ENCODE peak calls at places on chromosome 7, in five cellular contexts. S is tibial artery, R is stomach, F is coronary artery, U is HL-60. K is an unnamed sample.

GRCh38 chr7:121202834-121203233 is 126.0 kb upstream of the WNT16 start:
- DNase-seq in S (no peak), R (no peak), F (no peak), U (no peak), K (no peak)

GRCh38 chr7:130086938-130087337 is 16.6 kb downstream of the KLHDC10 start:
- DNase-seq in S (no peak), R (no peak), F (no peak), U (no peak), K (no peak)

GRCh38 chr7:137091396-137091795 is 222.9 kb downstream of the CHRM2 start:
- DNase-seq in S (no peak), R (no peak), F (no peak), U (no peak), K (peak; percentile 42)

GRCh38 chr7:43076189-43076605 is 36.2 kb upstream of the HECW1 start:
- DNase-seq in S (no peak), R (no peak), F (no peak), U (no peak), K (peak; percentile 32)

GRCh38 chr7:5393328-5393727 is 30.3 kb downstream of the TNRC18 start:
- DNase-seq in S (no peak), R (no peak), F (no peak), U (peak; percentile 67), K (no peak)

GRCh38 chr7:128908750-128909385 is 1.6 kb downstream of the KCP start:
- DNase-seq in S (peak; percentile 51), R (no peak), F (peak; percentile 65), U (no peak), K (no peak)

GRCh38 chr7:42350801-42351200 is 113.8 kb upstream of the GLI3 start:
- DNase-seq in S (no peak), R (no peak), F (no peak), U (no peak), K (no peak)

GRCh38 chr7:148783801-148784527 is 85.3 kb downstream of the CUL1 start:
- DNase-seq in S (no peak), R (no peak), F (no peak), U (no peak), K (no peak)

GRCh38 chr7:124171068-124171467 is 138.2 kb upstream of the TMEM229A start:
- DNase-seq in S (no peak), R (no peak), F (no peak), U (no peak), K (peak; percentile 14)

GRCh38 chr7:129778770-129779601 is 167.5 kb downstream of the NRF1 start:
- DNase-seq in S (no peak), R (no peak), F (no peak), U (no peak), K (no peak)

GRCh38 chr7:36304099-36304425 is 85.6 kb upstream of the ANLN start:
- DNase-seq in S (no peak), R (peak; percentile 17), F (no peak), U (no peak), K (no peak)

GRCh38 chr7:73995330-73995729 is 32.6 kb upstream of the ELN start:
- DNase-seq in S (peak; percentile 83), R (no peak), F (no peak), U (no peak), K (peak; percentile 47)

GRCh38 chr7:24477807-24478655 is 95.2 kb upstream of the PALS2 start:
- DNase-seq in S (peak; percentile 76), R (no peak), F (no peak), U (no peak), K (peak; percentile 76)

GRCh38 chr7:157615101-157615817 is 278.5 kb downstream of the DNAJB6 start:
- DNase-seq in S (no peak), R (no peak), F (no peak), U (no peak), K (peak; percentile 3)

GRCh38 chr7:112112822-112113255 is 93.4 kb downstream of the DOCK4 start:
- DNase-seq in S (no peak), R (no peak), F (no peak), U (no peak), K (peak; percentile 94)

GRCh38 chr7:25803117-25803887 is 348.7 kb upstream of the NFE2L3 start:
- DNase-seq in S (no peak), R (no peak), F (no peak), U (no peak), K (no peak)

GRCh38 chr7:44463169-44463808 is 27.2 kb downstream of the NUDCD3 start:
- DNase-seq in S (no peak), R (no peak), F (no peak), U (no peak), K (peak; percentile 46)

GRCh38 chr7:45182856-45183710 is 25.5 kb downstream of the RAMP3 start:
- DNase-seq in S (peak; percentile 50), R (no peak), F (no peak), U (no peak), K (no peak)

GRCh38 chr7:128849804-128850490 is 12.7 kb upstream of the ATP6V1F start:
- DNase-seq in S (no peak), R (no peak), F (no peak), U (no peak), K (no peak)

GRCh38 chr7:28957064-28957821 is 887 bp downstream of the TRIL start:
- DNase-seq in S (no peak), R (no peak), F (no peak), U (no peak), K (peak; percentile 32)

GRCh38 chr7:23471090-23471859 is 984 bp upstream of the IGF2BP3 start:
- DNase-seq in S (no peak), R (no peak), F (no peak), U (peak; percentile 81), K (peak; percentile 81)

GRCh38 chr7:156906281-156906680 is 13.3 kb upstream of the LMBR1 start:
- DNase-seq in S (no peak), R (no peak), F (no peak), U (no peak), K (no peak)

GRCh38 chr7:90298145-90299038 is 22.7 kb downstream of the FAM237B start:
- DNase-seq in S (no peak), R (no peak), F (no peak), U (no peak), K (peak; percentile 86)

GRCh38 chr7:142002179-142002578 is 6.5 kb downstream of the MGAM start:
- DNase-seq in S (no peak), R (no peak), F (no peak), U (no peak), K (no peak)

GRCh38 chr7:154451480-154452457 is 399.6 kb downstream of the DPP6 start:
- DNase-seq in S (no peak), R (no peak), F (no peak), U (no peak), K (no peak)

GRCh38 chr7:50669890-50670289 is 104.7 kb upstream of the DDC start:
- DNase-seq in S (no peak), R (no peak), F (no peak), U (no peak), K (no peak)

GRCh38 chr7:36752026-36752735 is 27.9 kb upstream of the AOAH start:
- DNase-seq in S (no peak), R (no peak), F (no peak), U (no peak), K (no peak)

GRCh38 chr7:12729112-12729511 is 41.7 kb downstream of the ARL4A start:
- DNase-seq in S (peak; percentile 78), R (peak; percentile 84), F (peak; percentile 76), U (peak; percentile 5), K (peak; percentile 74)

GRCh38 chr7:105014725-105015630 is 973 bp downstream of the KMT2E start:
- DNase-seq in S (peak; percentile 78), R (peak; percentile 60), F (peak; percentile 79), U (no peak), K (peak; percentile 54)

GRCh38 chr7:50393547-50394252 is 56.5 kb downstream of the FIGNL1 start:
- DNase-seq in S (no peak), R (no peak), F (no peak), U (no peak), K (no peak)

GRCh38 chr7:95425694-95426093 is 9.1 kb downstream of the PON2 start:
- DNase-seq in S (no peak), R (no peak), F (no peak), U (no peak), K (no peak)

GRCh38 chr7:95427123-95427522 is 7.7 kb downstream of the PON2 start:
- DNase-seq in S (no peak), R (no peak), F (no peak), U (no peak), K (no peak)

GRCh38 chr7:95421847-95422444 is 12.9 kb downstream of the PON2 start:
- DNase-seq in S (no peak), R (no peak), F (no peak), U (no peak), K (peak; percentile 14)

GRCh38 chr7:95420996-95421846 is 13.6 kb downstream of the PON2 start:
- DNase-seq in S (no peak), R (no peak), F (no peak), U (no peak), K (peak; percentile 27)
- TF ChIP-seq CTCF in S (no peak), R (no peak), F (no peak), U (no peak), K (no peak)

GRCh38 chr7:16359201-16359600 is 62.1 kb downstream of the CRPPA start:
- DNase-seq in S (no peak), R (no peak), F (no peak), U (no peak), K (no peak)

GRCh38 chr7:16357474-16357873 is 63.9 kb downstream of the CRPPA start:
- DNase-seq in S (no peak), R (no peak), F (no peak), U (no peak), K (no peak)

GRCh38 chr7:16354573-16354972 is 66.8 kb downstream of the CRPPA start:
- DNase-seq in S (no peak), R (no peak), F (no peak), U (no peak), K (no peak)

GRCh38 chr7:16357921-16358320 is 63.4 kb downstream of the CRPPA start:
- DNase-seq in S (no peak), R (peak; percentile 75), F (no peak), U (no peak), K (no peak)

GRCh38 chr7:16356241-16356958 is 64.9 kb downstream of the CRPPA start:
- DNase-seq in S (no peak), R (no peak), F (no peak), U (no peak), K (peak; percentile 74)
- H3K4me3 ChIP-seq in S (no peak overlapping the region), R (no peak overlapping the region), F (no peak overlapping the region), U (no peak overlapping the region), K (no peak overlapping the region)

DNA sequence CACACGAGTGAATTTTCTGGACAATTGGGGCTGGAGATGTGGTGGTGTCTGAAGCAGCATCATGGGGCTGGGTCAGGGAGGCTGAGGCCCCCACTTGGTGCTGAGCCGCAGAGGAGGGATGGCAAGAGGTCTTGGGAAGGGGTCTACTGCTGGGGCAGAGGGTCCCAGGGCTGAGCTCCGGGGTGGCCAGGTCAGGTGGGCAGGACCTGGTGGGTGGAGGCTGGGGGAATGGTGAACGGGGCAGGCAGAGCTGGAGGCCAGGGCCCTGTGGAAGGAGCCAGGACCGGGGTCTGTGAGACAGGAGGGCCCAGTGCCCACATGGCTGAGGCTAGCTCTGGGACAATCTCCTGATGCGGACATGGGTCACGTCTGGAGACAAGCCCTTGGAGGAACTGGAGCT is 20.4 kb upstream of the LFNG start:
- DNase-seq in S (no peak), R (no peak), F (no peak), U (no peak), K (no peak)
- TF ChIP-seq CTCF in S (no peak), R (no peak), F (no peak), U (no peak), K (no peak)

GRCh38 chr7:151769189-151769821 is 107.6 kb downstream of the PRKAG2 start:
- DNase-seq in S (no peak), R (no peak), F (no peak), U (no peak), K (no peak)
- H3K4me3 ChIP-seq in S (no peak overlapping the region), R (no peak overlapping the region), F (no peak overlapping the region), U (no peak overlapping the region), K (no peak overlapping the region)